ENCODE peak calls at places on chromosome 16, in four cellular contexts. One of them, this sample, is unnamed.

GRCh38 chr16:50354082-50354481 is 14.7 kb downstream of the BRD7 start:
- DNase-seq in HepG2: no peak
- DNase-seq in K562: no peak
- DNase-seq in A549: no peak
- DNase-seq in this sample: no peak

GRCh38 chr16:12558641-12559040 is 245.0 kb downstream of the CPPED1 start:
- DNase-seq in A549: no peak
- DNase-seq in K562: no peak
- DNase-seq in HepG2: peak
- DNase-seq in this sample: no peak

GRCh38 chr16:13021996-13022395 is 120.6 kb downstream of the SHISA9 start:
- DNase-seq in K562: no peak
- DNase-seq in HepG2: no peak
- DNase-seq in A549: no peak
- DNase-seq in this sample: no peak

GRCh38 chr16:74868501-74868900 is 93.9 kb upstream of the FA2H start:
- DNase-seq in HepG2: peak
- DNase-seq in K562: no peak
- DNase-seq in A549: no peak
- DNase-seq in this sample: no peak

GRCh38 chr16:51222016-51222415 is 70.9 kb upstream of the SALL1 start:
- DNase-seq in A549: no peak
- DNase-seq in K562: no peak
- DNase-seq in HepG2: no peak
- DNase-seq in this sample: no peak

GRCh38 chr16:50244140-50244503 is 22.2 kb upstream of the ADCY7 start:
- DNase-seq in A549: no peak
- DNase-seq in HepG2: no peak
- DNase-seq in K562: no peak
- DNase-seq in this sample: no peak

GRCh38 chr16:71843517-71844031 is 2.2 kb upstream of the ATXN1L start:
- DNase-seq in K562: no peak
- DNase-seq in A549: no peak
- DNase-seq in HepG2: no peak
- DNase-seq in this sample: no peak

GRCh38 chr16:49801290-49801689 is 54.6 kb downstream of the ZNF423 start:
- DNase-seq in K562: no peak
- DNase-seq in HepG2: no peak
- DNase-seq in A549: no peak
- DNase-seq in this sample: no peak

GRCh38 chr16:80680046-80680445 is 124.4 kb downstream of the CDYL2 start:
- DNase-seq in HepG2: no peak
- DNase-seq in K562: no peak
- DNase-seq in A549: no peak
- DNase-seq in this sample: no peak

GRCh38 chr16:81204794-81205680 is 33.5 kb upstream of the BCO1 start:
- DNase-seq in HepG2: peak
- DNase-seq in K562: peak
- DNase-seq in A549: peak
- DNase-seq in this sample: no peak

GRCh38 chr16:27400751-27401620 is 988 bp upstream of the IL21R start:
- DNase-seq in A549: no peak
- DNase-seq in K562: no peak
- DNase-seq in HepG2: no peak
- DNase-seq in this sample: no peak

GRCh38 chr16:71297252-71297651 is 8.1 kb upstream of the CMTR2 start:
- DNase-seq in A549: no peak
- DNase-seq in K562: no peak
- DNase-seq in HepG2: no peak
- DNase-seq in this sample: no peak

GRCh38 chr16:76650579-76650978 is 373.4 kb downstream of the CNTNAP4 start:
- DNase-seq in K562: no peak
- DNase-seq in A549: peak
- DNase-seq in HepG2: peak
- DNase-seq in this sample: no peak

GRCh38 chr16:15993128-15993527 is 43.7 kb downstream of the ABCC1 start:
- DNase-seq in A549: no peak
- DNase-seq in HepG2: no peak
- DNase-seq in K562: no peak
- DNase-seq in this sample: no peak

GRCh38 chr16:78432451-78432850 is 333.0 kb downstream of the WWOX start:
- DNase-seq in A549: no peak
- DNase-seq in K562: no peak
- DNase-seq in HepG2: no peak
- DNase-seq in this sample: no peak

GRCh38 chr16:3642397-3643094 is 11.9 kb upstream of the DNASE1 start:
- DNase-seq in A549: no peak
- DNase-seq in HepG2: no peak
- DNase-seq in K562: peak
- DNase-seq in this sample: peak

GRCh38 chr16:56625140-56625942 is at the start of gene MT1E:
- DNase-seq in A549: no peak
- DNase-seq in K562: no peak
- DNase-seq in HepG2: peak
- DNase-seq in this sample: peak

GRCh38 chr16:89046491-89046890 is 47.2 kb upstream of the ACSF3 start:
- DNase-seq in HepG2: no peak
- DNase-seq in K562: no peak
- DNase-seq in A549: no peak
- DNase-seq in this sample: no peak

GRCh38 chr16:89268987-89269735 is 51.7 kb downstream of the ZNF778 start:
- DNase-seq in A549: no peak
- DNase-seq in K562: no peak
- DNase-seq in HepG2: no peak
- DNase-seq in this sample: no peak

GRCh38 chr16:65366316-65366715 is 244.5 kb upstream of the CDH11 start:
- DNase-seq in A549: no peak
- DNase-seq in K562: no peak
- DNase-seq in HepG2: no peak
- DNase-seq in this sample: no peak

GRCh38 chr16:22681551-22681880 is 132.4 kb upstream of the HS3ST2 start:
- DNase-seq in K562: no peak
- DNase-seq in HepG2: no peak
- DNase-seq in A549: no peak
- DNase-seq in this sample: no peak

GRCh38 chr16:9384141-9384540 is 292.7 kb downstream of the HAPSTR1 start:
- DNase-seq in K562: no peak
- DNase-seq in HepG2: no peak
- DNase-seq in A549: no peak
- DNase-seq in this sample: no peak

GRCh38 chr16:88956546-88957455 is 20.2 kb downstream of the CBFA2T3 start:
- DNase-seq in K562: no peak
- DNase-seq in A549: no peak
- DNase-seq in HepG2: no peak
- DNase-seq in this sample: no peak

GRCh38 chr16:12319464-12320030 is 343.0 kb downstream of the SNX29 start:
- DNase-seq in HepG2: no peak
- DNase-seq in K562: no peak
- DNase-seq in A549: no peak
- DNase-seq in this sample: no peak

GRCh38 chr16:2968738-2969544 is at the start of gene PAQR4:
- DNase-seq in A549: peak
- DNase-seq in K562: peak
- DNase-seq in HepG2: peak
- DNase-seq in this sample: peak

GRCh38 chr16:87700406-87701065 is 65.2 kb downstream of the KLHDC4 start:
- DNase-seq in A549: no peak
- DNase-seq in K562: no peak
- DNase-seq in HepG2: no peak
- DNase-seq in this sample: no peak

GRCh38 chr16:12796498-12796897 is 7.2 kb downstream of the CPPED1 start:
- DNase-seq in HepG2: no peak
- DNase-seq in A549: no peak
- DNase-seq in K562: no peak
- DNase-seq in this sample: no peak

GRCh38 chr16:2178321-2179106 is 17.9 kb downstream of the CASKIN1 start:
- DNase-seq in A549: no peak
- DNase-seq in HepG2: no peak
- DNase-seq in K562: peak
- DNase-seq in this sample: peak

GRCh38 chr16:87657621-87658192 is 55.4 kb downstream of the JPH3 start:
- DNase-seq in A549: no peak
- DNase-seq in K562: peak
- DNase-seq in HepG2: peak
- DNase-seq in this sample: peak

GRCh38 chr16:74871608-74872007 is 97.0 kb upstream of the FA2H start:
- DNase-seq in K562: no peak
- DNase-seq in A549: no peak
- DNase-seq in HepG2: no peak
- DNase-seq in this sample: peak

GRCh38 chr16:60107467-60107866 is 1373.4 kb upstream of the GOT2 start:
- DNase-seq in K562: no peak
- DNase-seq in A549: no peak
- DNase-seq in HepG2: no peak
- DNase-seq in this sample: no peak

GRCh38 chr16:87540072-87540976 is 47.5 kb upstream of the ZCCHC14 start:
- DNase-seq in HepG2: no peak
- DNase-seq in A549: no peak
- DNase-seq in K562: no peak
- DNase-seq in this sample: no peak

GRCh38 chr16:55494994-55495421 is 13.9 kb upstream of the LPCAT2 start:
- DNase-seq in K562: peak
- DNase-seq in A549: no peak
- DNase-seq in HepG2: peak
- DNase-seq in this sample: no peak
- TF ChIP-seq NR3C1 in K562: no peak
- TF ChIP-seq NR3C1 in A549: no peak
- TF ChIP-seq NR3C1 in HepG2: no peak
- TF ChIP-seq NR3C1 in this sample: no peak

DNA sequence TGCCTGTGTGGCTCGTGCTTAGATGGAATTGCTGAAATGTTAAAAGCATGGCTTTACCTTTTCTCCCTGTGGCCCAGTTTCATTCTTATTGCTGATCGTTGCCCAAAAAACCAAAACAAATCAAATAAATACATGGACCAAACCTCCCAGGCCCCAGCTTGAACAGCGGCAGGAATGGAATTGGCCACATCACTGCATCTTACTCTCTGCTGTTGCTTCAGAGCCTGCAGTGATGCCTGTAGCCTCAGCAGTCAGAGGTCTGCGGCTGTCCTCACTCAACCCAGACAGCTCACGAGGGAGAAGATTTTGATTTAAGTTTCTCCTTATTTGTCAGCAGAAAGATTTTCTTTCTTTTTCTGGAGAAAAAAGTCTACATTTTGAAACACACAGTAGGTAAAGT is 91.5 kb downstream of the NPIPB11 start:
- DNase-seq in A549: no peak
- DNase-seq in HepG2: no peak
- DNase-seq in K562: no peak
- DNase-seq in this sample: no peak
- TF ChIP-seq NR3C1 in A549: no peak
- TF ChIP-seq NR3C1 in HepG2: no peak
- TF ChIP-seq NR3C1 in K562: no peak
- TF ChIP-seq NR3C1 in this sample: no peak

GRCh38 chr16:582614-583331 is 7.1 kb upstream of the RAB40C start:
- DNase-seq in HepG2: no peak
- DNase-seq in K562: no peak
- DNase-seq in A549: no peak
- DNase-seq in this sample: peak

GRCh38 chr16:583815-584591 is 5.9 kb upstream of the RAB40C start:
- DNase-seq in K562: peak
- DNase-seq in A549: no peak
- DNase-seq in HepG2: no peak
- DNase-seq in this sample: peak

GRCh38 chr16:580946-581498 is 8.8 kb upstream of the RAB40C start:
- DNase-seq in K562: no peak
- DNase-seq in HepG2: no peak
- DNase-seq in A549: no peak
- DNase-seq in this sample: no peak

GRCh38 chr16:583470-583814 is 6.4 kb upstream of the RAB40C start:
- DNase-seq in HepG2: no peak
- DNase-seq in A549: no peak
- DNase-seq in K562: peak
- DNase-seq in this sample: peak

GRCh38 chr16:582218-582613 is 7.7 kb upstream of the RAB40C start:
- DNase-seq in K562: no peak
- DNase-seq in HepG2: no peak
- DNase-seq in A549: no peak
- DNase-seq in this sample: no peak
- TF ChIP-seq NR3C1 in K562: no peak
- TF ChIP-seq NR3C1 in HepG2: no peak
- TF ChIP-seq NR3C1 in A549: no peak
- TF ChIP-seq NR3C1 in this sample: no peak

GRCh38 chr16:67882374-67883145 is 2.1 kb upstream of the NRN1L start:
- DNase-seq in HepG2: no peak
- DNase-seq in K562: no peak
- DNase-seq in A549: no peak
- DNase-seq in this sample: no peak
- TF ChIP-seq NR3C1 in HepG2: no peak
- TF ChIP-seq NR3C1 in K562: no peak
- TF ChIP-seq NR3C1 in A549: no peak
- TF ChIP-seq NR3C1 in this sample: no peak

DNA sequence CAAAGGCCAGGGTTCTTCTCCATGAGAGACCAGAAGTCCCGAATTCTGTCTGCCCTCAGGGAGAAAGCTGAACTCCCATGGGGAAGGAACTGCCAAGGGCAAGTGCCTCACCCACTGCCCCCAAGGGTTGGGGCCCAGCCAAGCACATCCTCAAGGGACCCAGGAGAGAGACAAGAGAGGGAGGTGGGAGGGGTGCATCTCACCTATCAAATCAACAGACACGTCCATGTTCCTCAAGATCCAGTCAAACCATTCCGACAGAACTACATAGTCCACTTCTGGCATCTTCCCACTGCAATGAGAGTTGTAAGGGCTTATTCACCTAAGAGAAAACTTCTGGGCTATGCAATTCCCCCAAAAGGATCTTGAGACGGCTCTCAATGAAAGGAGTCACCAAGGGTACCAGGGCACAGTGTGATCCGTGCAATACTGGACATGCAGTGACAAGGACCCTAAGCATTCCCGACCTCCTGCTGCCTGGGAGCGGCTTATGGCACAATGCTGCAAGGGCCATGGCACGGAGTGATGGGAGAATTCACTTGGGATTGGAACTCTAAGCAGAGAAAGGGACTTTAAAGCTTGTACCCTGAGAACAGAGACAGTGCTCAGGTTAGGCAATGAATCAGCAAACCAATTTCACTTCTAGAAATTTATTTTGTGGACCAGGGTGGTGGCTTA is 32.2 kb downstream of the TK2 start:
- DNase-seq in HepG2: no peak
- DNase-seq in K562: no peak
- DNase-seq in A549: no peak
- DNase-seq in this sample: no peak
- TF ChIP-seq NR3C1 in HepG2: no peak
- TF ChIP-seq NR3C1 in K562: no peak
- TF ChIP-seq NR3C1 in A549: no peak
- TF ChIP-seq NR3C1 in this sample: no peak

DNA sequence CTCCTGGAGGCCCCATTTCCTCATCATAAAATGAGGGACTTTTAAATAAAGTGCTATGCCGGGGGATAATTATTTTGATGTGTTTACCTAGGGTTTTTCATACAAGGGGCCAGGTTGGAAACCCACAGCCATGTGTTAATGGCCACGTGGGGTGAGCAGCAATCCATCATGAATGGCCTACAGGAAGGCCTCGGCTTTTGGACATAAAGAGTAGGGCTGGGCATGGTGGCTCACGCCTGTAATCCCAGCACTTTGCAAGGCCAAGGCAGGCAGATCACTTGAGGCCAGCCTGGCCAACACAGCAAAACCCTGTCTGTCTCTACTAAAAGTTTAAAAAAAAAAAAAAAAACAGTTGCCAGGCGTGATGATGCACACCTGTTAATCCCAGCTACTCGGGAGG is 40.3 kb downstream of the MEAK7 start:
- DNase-seq in HepG2: no peak
- DNase-seq in A549: no peak
- DNase-seq in K562: no peak
- DNase-seq in this sample: no peak
- TF ChIP-seq NR3C1 in HepG2: no peak
- TF ChIP-seq NR3C1 in A549: no peak
- TF ChIP-seq NR3C1 in K562: no peak
- TF ChIP-seq NR3C1 in this sample: no peak